ENCODE peak calls at places on chromosomes 1 and 21, in eight cellular contexts. S, Q, C, U, P, F, J and K are unnamed samples.

GRCh38 chr1:179194068-179194537 is 35.4 kb downstream of the ABL2 start:
- DNase-seq in S (no peak), Q (no peak), C (no peak), U (no peak), P (no peak), F (no peak), J (no peak), K (no peak)

GRCh38 chr1:102120910-102121309 is 124.2 kb upstream of the OLFM3 start:
- DNase-seq in S (no peak), Q (no peak), C (no peak), U (no peak), P (no peak), F (no peak), J (no peak), K (no peak)

GRCh38 chr1:205936316-205936715 is 6.9 kb downstream of the SLC26A9 start:
- DNase-seq in S (no peak), Q (no peak), C (no peak), U (no peak), P (no peak), F (no peak), J (no peak), K (no peak)

GRCh38 chr21:43361493-43362296 is 65.2 kb downstream of the SIK1 start:
- DNase-seq in S (no peak), Q (peak; percentile 47), C (no peak), U (no peak), P (no peak), F (no peak), J (peak; percentile 81), K (no peak)

GRCh38 chr1:36457691-36458090 is 6.5 kb downstream of the MRPS15 start:
- DNase-seq in S (no peak), Q (no peak), C (no peak), U (no peak), P (no peak), F (no peak), J (no peak), K (no peak)

GRCh38 chr1:164635784-164636729 is 77.1 kb downstream of the PBX1 start:
- DNase-seq in S (peak; percentile 56), Q (no peak), C (no peak), U (no peak), P (no peak), F (no peak), J (no peak), K (no peak)

GRCh38 chr1:25924454-25924853 is 18.2 kb upstream of the STMN1 start:
- DNase-seq in S (no peak), Q (no peak), C (no peak), U (no peak), P (no peak), F (no peak), J (no peak), K (no peak)

GRCh38 chr1:186683637-186684410 is 3.6 kb upstream of the PTGS2 start:
- DNase-seq in S (no peak), Q (no peak), C (no peak), U (no peak), P (no peak), F (no peak), J (no peak), K (no peak)

GRCh38 chr1:53634571-53634979 is 104.4 kb downstream of the GLIS1 start:
- DNase-seq in S (peak; percentile 15), Q (no peak), C (no peak), U (no peak), P (peak; percentile 2), F (no peak), J (no peak), K (no peak)

GRCh38 chr1:47449702-47450552 is 12.1 kb downstream of the FOXD2 start:
- DNase-seq in S (peak; percentile 81), Q (no peak), C (no peak), U (no peak), P (no peak), F (peak; percentile 76), J (no peak), K (no peak)

GRCh38 chr1:214244841-214245240 is 36.1 kb upstream of the SMYD2 start:
- DNase-seq in S (no peak), Q (no peak), C (no peak), U (no peak), P (no peak), F (no peak), J (no peak), K (no peak)

GRCh38 chr1:25993197-25993951 is 4.5 kb downstream of the PAFAH2 start:
- DNase-seq in S (no peak), Q (no peak), C (no peak), U (no peak), P (no peak), F (no peak), J (no peak), K (no peak)

GRCh38 chr1:92882817-92883216 is 51.0 kb downstream of the RPL5 start:
- DNase-seq in S (no peak), Q (no peak), C (no peak), U (no peak), P (no peak), F (no peak), J (no peak), K (no peak)

GRCh38 chr1:184691719-184692324 is 62.8 kb downstream of the EDEM3 start:
- DNase-seq in S (no peak), Q (no peak), C (no peak), U (no peak), P (no peak), F (no peak), J (no peak), K (no peak)

GRCh38 chr1:1943834-1944570 is 24.9 kb upstream of the TMEM52 start:
- DNase-seq in S (peak; percentile 70), Q (peak; percentile 35), C (peak; percentile 62), U (no peak), P (peak; percentile 75), F (peak; percentile 77), J (peak; percentile 49), K (peak; percentile 79)

GRCh38 chr1:226679853-226680516 is 59.1 kb downstream of the ITPKB start:
- DNase-seq in S (peak; percentile 80), Q (peak; percentile 90), C (peak; percentile 35), U (no peak), P (peak; percentile 89), F (peak; percentile 82), J (peak; percentile 91), K (peak; percentile 45)
- TF ChIP-seq POLR2A in S (peak; percentile 56), Q (peak; percentile 77), C (no peak), U (peak; percentile 38), P (peak; percentile 89), F (no peak), J (peak; percentile 75), K (peak; percentile 35)

GRCh38 chr21:31894441-31894840 is 21.6 kb downstream of the HUNK start:
- DNase-seq in S (no peak), Q (no peak), C (no peak), U (no peak), P (no peak), F (no peak), J (no peak), K (no peak)

GRCh38 chr21:31888936-31889371 is 16.1 kb downstream of the HUNK start:
- DNase-seq in S (no peak), Q (no peak), C (no peak), U (no peak), P (no peak), F (no peak), J (no peak), K (no peak)

GRCh38 chr21:31895069-31895851 is 22.4 kb downstream of the HUNK start:
- DNase-seq in S (no peak), Q (no peak), C (no peak), U (no peak), P (no peak), F (no peak), J (no peak), K (no peak)

GRCh38 chr21:31893841-31894240 is 21.0 kb downstream of the HUNK start:
- DNase-seq in S (no peak), Q (no peak), C (no peak), U (no peak), P (no peak), F (no peak), J (no peak), K (no peak)

DNA sequence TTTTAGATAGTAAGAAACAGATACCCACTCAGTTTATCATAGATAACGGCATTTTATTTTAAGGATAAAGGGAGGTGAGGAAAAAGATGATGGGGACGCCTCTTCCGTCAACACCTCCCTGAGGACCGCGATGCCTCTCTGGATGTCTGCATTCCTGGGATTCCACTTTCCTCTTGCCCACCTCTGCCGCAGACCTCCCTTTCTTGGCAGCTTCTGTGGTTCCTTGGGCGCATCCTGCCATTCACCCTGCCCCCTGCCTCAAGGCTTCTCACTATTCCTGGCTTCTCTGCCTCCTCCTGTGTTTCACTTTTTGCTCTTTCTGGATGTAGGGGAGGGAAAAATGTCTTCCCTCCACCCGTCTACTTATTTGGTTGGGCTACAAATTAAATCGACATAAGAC is 19.9 kb downstream of the HUNK start:
- DNase-seq in S (no peak), Q (no peak), C (no peak), U (no peak), P (no peak), F (no peak), J (no peak), K (no peak)
- TF ChIP-seq POLR2A in S (no peak), Q (no peak), C (no peak), U (no peak), P (no peak), F (no peak), J (no peak), K (no peak)

GRCh38 chr1:230009611-230010313 is 57.3 kb upstream of the GALNT2 start:
- DNase-seq in S (no peak), Q (no peak), C (no peak), U (no peak), P (no peak), F (no peak), J (no peak), K (no peak)

GRCh38 chr1:230011333-230012092 is 55.5 kb upstream of the GALNT2 start:
- DNase-seq in S (peak; percentile 77), Q (no peak), C (no peak), U (no peak), P (no peak), F (no peak), J (no peak), K (no peak)

GRCh38 chr1:230012093-230012393 is 55.0 kb upstream of the GALNT2 start:
- DNase-seq in S (no peak), Q (no peak), C (no peak), U (no peak), P (no peak), F (no peak), J (no peak), K (no peak)

GRCh38 chr1:230010618-230011332 is 56.3 kb upstream of the GALNT2 start:
- DNase-seq in S (no peak), Q (no peak), C (no peak), U (no peak), P (no peak), F (no peak), J (no peak), K (no peak)

DNA sequence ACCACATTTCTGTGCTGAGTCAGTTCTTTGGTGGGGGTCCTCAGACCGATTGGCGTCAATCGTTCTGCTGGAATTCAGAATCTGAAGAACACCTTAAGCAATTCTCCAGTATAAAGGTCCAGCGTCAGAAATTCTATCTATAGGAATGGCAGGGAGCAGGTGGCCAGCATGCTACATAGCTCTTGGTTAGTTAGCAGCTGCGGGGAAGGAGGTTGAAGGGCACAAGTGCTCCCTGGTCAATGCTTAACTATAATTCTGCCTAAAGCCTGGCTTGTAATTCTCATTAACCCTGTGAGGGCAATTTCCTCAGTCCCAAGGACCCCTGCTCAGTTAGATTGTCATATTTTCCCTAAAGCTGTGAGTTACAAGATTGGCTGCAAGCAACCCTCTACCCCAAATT is 54.3 kb upstream of the GALNT2 start:
- DNase-seq in S (no peak), Q (no peak), C (no peak), U (no peak), P (no peak), F (no peak), J (no peak), K (no peak)
- TF ChIP-seq POLR2A in S (no peak), Q (no peak), C (no peak), U (no peak), P (no peak), F (no peak), J (no peak), K (no peak)

GRCh38 chr21:17352937-17353655 is 159.7 kb upstream of the CXADR start:
- DNase-seq in S (no peak), Q (no peak), C (no peak), U (no peak), P (no peak), F (no peak), J (no peak), K (no peak)
- TF ChIP-seq POLR2A in S (no peak), Q (no peak), C (no peak), U (no peak), P (no peak), F (no peak), J (no peak), K (no peak)